ENCODE peak calls at places on chromosomes 13 and 19, in eight cellular contexts. H is astrocyte of the spinal cord; D is anterior cingulate cortex; T is EL; L is stimulated activated CD4-positive, alpha-beta T cell treated with anti-CD3 and anti-CD28 coated beads, TNF-alpha, amount 100 ng/mL, for 1 hour; M is choroid plexus epithelial cell; Q is NCI-H2081; N is KG1. F is an unnamed sample.

GRCh38 chr19:42253245-42254082 is 1.5 kb downstream of the ERF start:
- DNase-seq in L (peak; percentile 31), M (peak; percentile 36), D (peak; percentile 60), H (peak; percentile 28), Q (peak; percentile 18), T (peak; percentile 68), N (no peak), F (no peak)

GRCh38 chr13:93201992-93202558 is 24.5 kb upstream of the GPC6 start:
- DNase-seq in N (no peak), M (no peak), D (no peak), T (no peak), L (no peak), H (no peak), Q (no peak), F (no peak)

GRCh38 chr13:66509176-66509575 is 721.0 kb downstream of the PCDH9 start:
- DNase-seq in L (no peak), D (no peak), N (no peak), Q (no peak), T (no peak), H (no peak), M (no peak), F (no peak)

GRCh38 chr13:32610977-32611376 is 24.7 kb downstream of the PDS5B start:
- DNase-seq in M (no peak), N (no peak), Q (no peak), L (no peak), D (no peak), H (no peak), T (no peak), F (no peak)

GRCh38 chr13:76293346-76293745 is 592.9 kb downstream of the KCTD12 start:
- DNase-seq in H (peak; percentile 88), M (peak; percentile 91), T (peak; percentile 25), D (no peak), L (no peak), N (no peak), Q (no peak), F (no peak)

GRCh38 chr19:56167064-56167578 is 8.7 kb upstream of the GALP start:
- DNase-seq in N (no peak), M (peak; percentile 21), T (no peak), L (no peak), D (no peak), H (no peak), Q (no peak), F (no peak)

GRCh38 chr19:11560404-11560988 is 1.5 kb upstream of the ELOF1 start:
- DNase-seq in Q (peak; percentile 65), T (peak; percentile 75), N (peak; percentile 43), H (peak; percentile 66), D (no peak), L (no peak), M (peak; percentile 89), F (no peak)

GRCh38 chr19:14968247-14968646 is 11.4 kb downstream of the SLC1A6 start:
- DNase-seq in T (no peak), L (no peak), H (no peak), M (no peak), N (no peak), Q (no peak), D (no peak), F (no peak)

GRCh38 chr13:91278291-91278690 is 69.2 kb upstream of the MIR17HG start:
- DNase-seq in H (no peak), Q (no peak), M (no peak), L (no peak), T (no peak), D (no peak), N (no peak), F (no peak)

GRCh38 chr13:110953833-110954532 is 39.1 kb upstream of the ANKRD10 start:
- DNase-seq in L (no peak), M (no peak), H (no peak), N (no peak), Q (no peak), T (no peak), D (no peak), F (no peak)

GRCh38 chr13:73954808-73955207 is 179.4 kb downstream of the KLF12 start:
- DNase-seq in L (no peak), Q (no peak), M (no peak), T (no peak), D (no peak), H (no peak), N (no peak), F (no peak)

GRCh38 chr19:9565900-9566705 is 18.2 kb downstream of the ZNF121 start:
- DNase-seq in N (no peak), T (peak; percentile 8), L (no peak), M (peak; percentile 19), D (no peak), H (peak; percentile 31), Q (no peak), F (no peak)

GRCh38 chr19:7268737-7269098 is 25.5 kb downstream of the INSR start:
- DNase-seq in N (no peak), Q (no peak), H (no peak), D (no peak), T (no peak), L (no peak), M (no peak), F (no peak)

GRCh38 chr19:49056101-49056901 is 1.2 kb downstream of the CGB7 start:
- DNase-seq in L (peak; percentile 14), Q (no peak), H (peak; percentile 51), M (peak; percentile 37), T (peak; percentile 74), D (no peak), N (no peak), F (no peak)

GRCh38 chr19:7801020-7801570 is 28.9 kb upstream of the EVI5L start:
- DNase-seq in H (no peak), N (no peak), M (no peak), Q (no peak), T (no peak), D (no peak), L (no peak), F (no peak)

GRCh38 chr19:6828698-6829633 is 56.5 kb downstream of the VAV1 start:
- DNase-seq in M (no peak), D (no peak), L (no peak), H (no peak), N (no peak), T (no peak), Q (no peak), F (no peak)

GRCh38 chr13:24265453-24265852 is 43.9 kb upstream of the C1QTNF9 start:
- DNase-seq in M (no peak), Q (no peak), H (no peak), T (no peak), L (no peak), N (no peak), D (no peak), F (no peak)

GRCh38 chr19:35521124-35521743 is 6.9 kb downstream of the SBSN start:
- DNase-seq in L (no peak), Q (no peak), H (no peak), T (no peak), M (no peak), N (no peak), D (no peak), F (no peak)

GRCh38 chr19:6220385-6221191 is 59.2 kb downstream of the MLLT1 start:
- DNase-seq in T (peak; percentile 32), D (no peak), N (no peak), H (no peak), M (peak; percentile 53), L (no peak), Q (no peak), F (no peak)

GRCh38 chr19:7010722-7011593 is 10.3 kb downstream of the MBD3L2B start:
- DNase-seq in D (no peak), N (no peak), T (no peak), M (no peak), H (no peak), Q (no peak), L (no peak), F (no peak)

GRCh38 chr13:95530178-95530577 is 22.3 kb upstream of the CLDN10 start:
- DNase-seq in M (peak; percentile 41), N (no peak), Q (no peak), T (peak; percentile 50), D (no peak), L (no peak), H (peak; percentile 72), F (no peak)

GRCh38 chr13:101919541-101920306 is 467.2 kb downstream of the ITGBL1 start:
- DNase-seq in H (peak; percentile 60), N (no peak), M (peak; percentile 61), Q (peak; percentile 28), L (no peak), T (peak; percentile 20), D (no peak), F (no peak)

GRCh38 chr19:39428309-39429112 is 7.2 kb downstream of the RPS16 start:
- DNase-seq in M (peak; percentile 93), D (no peak), N (no peak), T (peak; percentile 90), Q (no peak), L (no peak), H (peak; percentile 95), F (no peak)

GRCh38 chr13:68025604-68026003 is 795.5 kb upstream of the PCDH9 start:
- DNase-seq in Q (no peak), H (no peak), T (no peak), M (no peak), L (no peak), N (no peak), D (no peak), F (no peak)

GRCh38 chr13:97600438-97601080 is 166.6 kb downstream of the RAP2A start:
- DNase-seq in L (no peak), D (no peak), N (no peak), H (peak; percentile 66), M (peak; percentile 91), Q (no peak), T (peak; percentile 52), F (no peak)

GRCh38 chr13:30034448-30034795 is 184.0 kb upstream of the UBL3 start:
- DNase-seq in M (no peak), N (no peak), Q (no peak), D (no peak), H (no peak), L (no peak), T (no peak), F (no peak)

GRCh38 chr13:109840201-109840892 is 54.0 kb upstream of the IRS2 start:
- DNase-seq in N (no peak), T (peak; percentile 91), M (peak; percentile 32), L (no peak), H (peak; percentile 34), D (no peak), Q (no peak), F (no peak)

GRCh38 chr19:45097776-45098520 is 5.0 kb downstream of the PPP1R37 start:
- DNase-seq in M (peak; percentile 98), Q (no peak), H (peak; percentile 91), D (peak; percentile 54), N (no peak), L (no peak), T (peak; percentile 94), F (no peak)

GRCh38 chr19:49924004-49924880 is 4.8 kb upstream of the ATF5 start:
- DNase-seq in D (no peak), H (no peak), M (no peak), T (no peak), Q (no peak), N (no peak), L (no peak), F (no peak)

GRCh38 chr19:17942582-17943283 is 9.9 kb downstream of the CCDC124 start:
- DNase-seq in N (no peak), H (no peak), M (no peak), Q (no peak), L (no peak), T (no peak), D (peak; percentile 36), F (no peak)

GRCh38 chr19:3367572-3368440 is 1.4 kb downstream of the NFIC start:
- DNase-seq in N (no peak), H (no peak), L (no peak), D (no peak), M (no peak), T (peak; percentile 50), Q (no peak), F (no peak)

GRCh38 chr19:4452230-4452990 is 5.2 kb downstream of the UBXN6 start:
- DNase-seq in D (no peak), Q (no peak), M (no peak), N (no peak), T (no peak), H (no peak), L (no peak), F (no peak)

GRCh38 chr13:26929971-26930730 is 169.6 kb upstream of the GPR12 start:
- DNase-seq in M (peak; percentile 73), D (peak; percentile 66), T (peak; percentile 65), N (peak; percentile 59), Q (peak; percentile 63), H (peak; percentile 70), L (peak; percentile 39), F (peak; percentile 51)

GRCh38 chr13:26025196-26025595 is 26.6 kb downstream of the SHISA2 start:
- DNase-seq in H (no peak), M (no peak), Q (no peak), N (no peak), D (no peak), T (no peak), L (no peak), F (no peak)

F was measured in omental fat pad.